ENCODE peak calls at places on chromosomes 11 and 22, in ten cellular contexts. V, E, Q, U, Y, D, O, X, Z and S are unnamed samples.

GRCh38 chr11:19437760-19438159 is 197.0 kb upstream of the E2F8 start:
- DNase-seq in X (no peak), O (no peak), U (no peak), Z (no peak), V (no peak), Q (no peak), D (peak; percentile 75), E (no peak), Y (no peak), S (no peak)

GRCh38 chr11:63999349-64000025 is 13.2 kb downstream of the OTUB1 start:
- DNase-seq in X (peak; percentile 30), E (peak; percentile 74), Y (peak; percentile 41), Z (peak; percentile 71), U (peak; percentile 52), O (no peak), V (peak; percentile 54), D (no peak), Q (no peak), S (peak; percentile 50)

GRCh38 chr11:100855466-100856067 is 168.5 kb downstream of the ARHGAP42 start:
- DNase-seq in U (no peak), Y (no peak), E (no peak), X (no peak), O (no peak), D (no peak), Z (no peak), V (no peak), Q (no peak), S (no peak)

GRCh38 chr22:37818397-37819099 is 4.6 kb upstream of the GALR3 start:
- DNase-seq in Z (no peak), Q (peak; percentile 27), U (peak; percentile 45), D (no peak), Y (peak; percentile 38), O (peak; percentile 88), V (peak; percentile 51), E (peak; percentile 79), X (no peak), S (peak; percentile 77)

GRCh38 chr11:62471603-62472002 is 52.8 kb downstream of the SCGB1A1 start:
- DNase-seq in O (no peak), Y (no peak), U (no peak), X (no peak), Z (no peak), V (no peak), E (no peak), Q (no peak), D (no peak), S (no peak)

GRCh38 chr11:12232160-12232559 is 121.8 kb downstream of the MICAL2 start:
- DNase-seq in Y (no peak), Z (no peak), D (no peak), O (no peak), V (no peak), U (no peak), E (no peak), X (no peak), Q (no peak), S (no peak)

GRCh38 chr11:57529012-57529411 is 1.5 kb downstream of the TIMM10 start:
- DNase-seq in Z (no peak), V (no peak), O (no peak), Y (no peak), X (no peak), Q (no peak), U (no peak), E (no peak), D (no peak), S (no peak)

GRCh38 chr11:113690619-113691569 is 15.2 kb downstream of the TMPRSS5 start:
- DNase-seq in Z (peak; percentile 36), O (no peak), V (no peak), X (peak; percentile 30), D (peak; percentile 68), U (no peak), Y (no peak), Q (no peak), E (no peak), S (peak; percentile 80)

GRCh38 chr11:2358754-2359444 is 18.2 kb upstream of the CD81 start:
- DNase-seq in V (no peak), X (no peak), Z (no peak), E (no peak), Q (no peak), Y (no peak), D (no peak), O (no peak), U (no peak), S (no peak)

GRCh38 chr22:43706558-43707328 is 105.4 kb downstream of the EFCAB6 start:
- DNase-seq in X (no peak), Q (no peak), D (no peak), E (no peak), Y (no peak), V (no peak), U (no peak), O (no peak), Z (no peak), S (no peak)

GRCh38 chr22:33057363-33057995 is 702 bp downstream of the SYN3 start:
- DNase-seq in D (no peak), X (no peak), E (no peak), O (no peak), U (no peak), Z (no peak), Y (no peak), Q (no peak), V (no peak), S (no peak)

GRCh38 chr11:20084921-20085814 is 75.1 kb downstream of the DBX1 start:
- DNase-seq in V (no peak), U (no peak), Z (no peak), Q (no peak), O (no peak), E (no peak), D (no peak), X (no peak), Y (no peak), S (no peak)

GRCh38 chr11:123405123-123405592 is 24.9 kb upstream of the GRAMD1B start:
- DNase-seq in Q (no peak), U (no peak), O (no peak), X (no peak), E (no peak), Y (no peak), Z (no peak), D (no peak), V (no peak), S (no peak)

GRCh38 chr22:44759430-44760310 is 7.3 kb downstream of the ARHGAP8 start:
- DNase-seq in E (no peak), Y (no peak), U (no peak), Z (no peak), Q (no peak), D (no peak), O (no peak), X (no peak), V (no peak), S (no peak)

GRCh38 chr22:31944700-31945477 is 554 bp downstream of the YWHAH start:
- DNase-seq in D (no peak), E (peak; percentile 65), Z (peak; percentile 17), Y (no peak), Q (no peak), U (peak; percentile 20), V (no peak), X (no peak), O (peak; percentile 37), S (peak; percentile 60)

GRCh38 chr11:46119352-46120216 is 1.7 kb downstream of the PHF21A start:
- DNase-seq in D (no peak), U (peak; percentile 30), Y (peak; percentile 4), O (peak; percentile 18), Z (peak; percentile 61), X (no peak), V (peak; percentile 32), Q (no peak), E (peak; percentile 75), S (peak; percentile 59)

GRCh38 chr11:15943418-15944197 is 412.7 kb downstream of the SOX6 start:
- DNase-seq in Y (no peak), D (no peak), Z (no peak), Q (no peak), V (no peak), E (no peak), U (no peak), X (no peak), O (no peak), S (no peak)

GRCh38 chr22:27409299-27409698 is 392.3 kb downstream of the MN1 start:
- DNase-seq in U (no peak), D (no peak), Y (no peak), E (peak; percentile 22), V (no peak), O (no peak), X (no peak), Q (no peak), Z (no peak), S (no peak)

GRCh38 chr22:48960576-48960975 is 867.1 kb downstream of the BRD1 start:
- DNase-seq in X (no peak), Z (no peak), E (no peak), O (no peak), V (no peak), U (no peak), D (no peak), Q (no peak), Y (no peak), S (peak; percentile 0)

GRCh38 chr11:76166314-76166713 is 40.0 kb downstream of the WNT11 start:
- DNase-seq in Z (no peak), V (no peak), Y (no peak), O (no peak), U (no peak), E (no peak), D (no peak), X (no peak), Q (no peak), S (no peak)

GRCh38 chr22:27487600-27488450 is 313.7 kb downstream of the MN1 start:
- DNase-seq in U (no peak), Z (no peak), Y (no peak), E (peak; percentile 10), X (no peak), O (no peak), D (peak; percentile 43), Q (no peak), V (no peak), S (no peak)

GRCh38 chr11:65491614-65492386 is 7.0 kb upstream of the MALAT1 start:
- DNase-seq in O (no peak), Q (no peak), V (no peak), Y (no peak), E (no peak), D (peak; percentile 92), X (peak; percentile 95), Z (no peak), U (no peak), S (peak; percentile 90)

GRCh38 chr22:34877506-34877905 is 188.5 kb upstream of the ISX start:
- DNase-seq in D (no peak), Y (no peak), E (no peak), X (no peak), O (no peak), U (no peak), Z (no peak), Q (no peak), V (no peak), S (no peak)

GRCh38 chr22:21564411-21564810 is 3.1 kb upstream of the UBE2L3 start:
- DNase-seq in Y (no peak), X (no peak), D (no peak), V (no peak), Q (no peak), O (no peak), Z (no peak), E (no peak), U (no peak), S (no peak)

GRCh38 chr11:63802637-63803414 is 10.4 kb upstream of the SPINDOC start:
- DNase-seq in V (no peak), X (peak; percentile 9), U (no peak), Q (no peak), Z (peak; percentile 57), E (no peak), D (peak; percentile 31), O (no peak), Y (no peak), S (no peak)